ENCODE peak calls at places on chromosomes 12 and 14, in eight cellular contexts. M is sigmoid colon, S is A549, J is ovary, C is suprapubic skin, U is transverse colon, W is stomach, A is tibial nerve. T is an unnamed sample.
A peak's percentile ranks its signal among the peaks of the same experiment; 100 is the strongest.

GRCh38 chr14:49620182-49621113 is at the start of the genes MGAT2 and RPL36AL:
- DNase-seq in M (peak; percentile 99), S (peak; percentile 98), J (peak; percentile 99), C (peak; percentile 98), U (peak; percentile 99), W (peak; percentile 98), A (peak; percentile 93), T (peak; percentile 97)

GRCh38 chr12:124680863-124681778 is 113.7 kb upstream of the NCOR2 start:
- DNase-seq in M (no peak), S (peak; percentile 98), J (peak; percentile 30), C (no peak), U (no peak), W (no peak), A (peak; percentile 82), T (peak; percentile 85)

GRCh38 chr14:89773644-89774316 is 180.8 kb downstream of the EFCAB11 start:
- DNase-seq in M (no peak), S (peak; percentile 51), J (no peak), C (no peak), U (peak; percentile 53), W (peak; percentile 80), A (no peak), T (peak; percentile 83)

GRCh38 chr12:54042970-54043744 is 10.3 kb downstream of the HOXC5 start:
- DNase-seq in M (no peak), S (no peak), J (no peak), C (peak; percentile 43), U (no peak), W (no peak), A (no peak), T (no peak)

GRCh38 chr12:49673446-49674317 is 33.5 kb downstream of the FMNL3 start:
- DNase-seq in M (peak; percentile 98), S (no peak), J (peak; percentile 93), C (peak; percentile 93), U (peak; percentile 86), W (peak; percentile 92), A (peak; percentile 85), T (peak; percentile 92)

GRCh38 chr14:32405856-32406255 is 76.8 kb downstream of the AKAP6 start:
- DNase-seq in M (no peak), S (no peak), J (no peak), C (no peak), U (no peak), W (no peak), A (no peak), T (no peak)

GRCh38 chr14:64232095-64232830 is 61.9 kb downstream of the ESR2 start:
- DNase-seq in M (no peak), S (no peak), J (no peak), C (no peak), U (no peak), W (no peak), A (no peak), T (no peak)

GRCh38 chr12:45629292-45629691 is 100.2 kb upstream of the ARID2 start:
- DNase-seq in M (no peak), S (no peak), J (no peak), C (no peak), U (no peak), W (no peak), A (no peak), T (no peak)

GRCh38 chr12:104672501-104673265 is 215.9 kb downstream of the CHST11 start:
- DNase-seq in M (peak; percentile 89), S (peak; percentile 19), J (no peak), C (no peak), U (no peak), W (no peak), A (no peak), T (no peak)

GRCh38 chr12:6724409-6724797 is 557 bp downstream of the COPS7A start:
- DNase-seq in M (peak; percentile 72), S (no peak), J (peak; percentile 38), C (no peak), U (peak; percentile 33), W (peak; percentile 27), A (no peak), T (peak; percentile 32)

GRCh38 chr14:24430682-24431568 is 1.2 kb downstream of the KHNYN start:
- DNase-seq in M (no peak), S (no peak), J (peak; percentile 65), C (no peak), U (no peak), W (peak; percentile 27), A (no peak), T (no peak)

GRCh38 chr12:130656411-130656810 is 59.7 kb downstream of the RIMBP2 start:
- DNase-seq in M (no peak), S (no peak), J (no peak), C (no peak), U (no peak), W (no peak), A (no peak), T (no peak)

GRCh38 chr14:100874051-100874410 is 29.5 kb downstream of the RTL1 start:
- DNase-seq in M (no peak), S (no peak), J (no peak), C (no peak), U (no peak), W (no peak), A (no peak), T (no peak)

GRCh38 chr12:52434096-52434733 is at the start of gene KRT75:
- DNase-seq in M (no peak), S (no peak), J (no peak), C (peak; percentile 71), U (no peak), W (no peak), A (no peak), T (peak; percentile 63)

GRCh38 chr12:2856901-2857495 is at the start of gene TEX52:
- DNase-seq in M (no peak), S (no peak), J (no peak), C (no peak), U (no peak), W (no peak), A (no peak), T (no peak)

GRCh38 chr12:4145990-4146859 is 127.3 kb upstream of the CCND2 start:
- DNase-seq in M (no peak), S (no peak), J (no peak), C (no peak), U (no peak), W (no peak), A (no peak), T (no peak)

GRCh38 chr14:60775296-60775695 is 40.7 kb downstream of the MNAT1 start:
- DNase-seq in M (no peak), S (no peak), J (no peak), C (no peak), U (no peak), W (no peak), A (no peak), T (no peak)

GRCh38 chr12:120914794-120915193 is 10.6 kb upstream of the SPPL3 start:
- DNase-seq in M (no peak), S (no peak), J (no peak), C (peak; percentile 76), U (no peak), W (no peak), A (no peak), T (no peak)
- TF ChIP-seq EP300 in M (no peak), S (no peak), J (no peak), C (no peak), U (no peak), W (no peak), A (no peak), T (no peak)

GRCh38 chr12:64538146-64538545 is 72.1 kb upstream of the RASSF3 start:
- DNase-seq in M (no peak), S (no peak), J (no peak), C (no peak), U (no peak), W (no peak), A (no peak), T (no peak)

GRCh38 chr12:64530566-64530965 is 78.6 kb downstream of the TBK1 start:
- DNase-seq in M (no peak), S (no peak), J (no peak), C (no peak), U (no peak), W (no peak), A (no peak), T (no peak)

GRCh38 chr12:64531665-64532334 is 78.5 kb upstream of the RASSF3 start:
- DNase-seq in M (no peak), S (no peak), J (no peak), C (no peak), U (no peak), W (no peak), A (no peak), T (no peak)

GRCh38 chr12:64532734-64533351 is 77.5 kb upstream of the RASSF3 start:
- DNase-seq in M (no peak), S (no peak), J (no peak), C (no peak), U (no peak), W (no peak), A (no peak), T (no peak)

GRCh38 chr12:64534672-64535199 is 75.6 kb upstream of the RASSF3 start:
- DNase-seq in M (no peak), S (no peak), J (no peak), C (no peak), U (no peak), W (no peak), A (no peak), T (no peak)
- TF ChIP-seq CTCF in M (no peak), S (no peak), J (no peak), C (no peak), U (no peak), W (no peak), A (no peak), T (no peak)

GRCh38 chr12:132388379-132389015 is 59.1 kb upstream of the GALNT9 start:
- DNase-seq in M (peak; percentile 44), S (no peak), J (no peak), C (peak; percentile 68), U (no peak), W (no peak), A (no peak), T (peak; percentile 42)

GRCh38 chr12:132385923-132386751 is 56.7 kb upstream of the GALNT9 start:
- DNase-seq in M (peak; percentile 47), S (no peak), J (no peak), C (no peak), U (no peak), W (no peak), A (no peak), T (peak; percentile 57)

GRCh38 chr12:132385375-132385774 is 56.0 kb upstream of the GALNT9 start:
- DNase-seq in M (no peak), S (no peak), J (no peak), C (no peak), U (no peak), W (no peak), A (no peak), T (no peak)

GRCh38 chr12:132389066-132389465 is 59.7 kb upstream of the GALNT9 start:
- DNase-seq in M (peak; percentile 25), S (no peak), J (no peak), C (no peak), U (no peak), W (no peak), A (no peak), T (no peak)

GRCh38 chr12:132386926-132387497 is 57.6 kb upstream of the GALNT9 start:
- DNase-seq in M (peak; percentile 50), S (no peak), J (no peak), C (no peak), U (no peak), W (no peak), A (no peak), T (no peak)
- TF ChIP-seq EP300 in M (no peak), S (no peak), J (no peak), C (no peak), U (no peak), W (no peak), A (no peak), T (no peak)

DNA sequence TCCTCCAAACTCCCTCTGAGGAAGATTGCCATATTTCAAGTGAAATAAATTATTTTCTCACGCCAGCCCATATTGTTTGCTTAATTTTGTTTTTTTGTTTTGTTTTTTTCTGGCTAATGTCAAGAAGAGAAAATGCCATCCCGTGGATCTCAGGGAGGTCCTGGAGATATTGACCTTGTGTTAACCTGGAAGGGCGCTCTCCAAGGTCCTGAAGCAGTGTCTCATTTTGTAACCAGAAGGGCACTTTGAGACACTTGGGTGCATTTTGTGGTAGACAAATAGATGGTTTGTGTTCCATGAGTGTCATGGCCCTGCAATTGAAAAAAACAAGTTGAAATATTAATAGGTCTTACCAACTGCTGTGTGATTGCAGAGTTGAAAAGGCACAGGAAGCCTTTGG is 268.9 kb downstream of the SUDS3 start:
- DNase-seq in M (no peak), S (no peak), J (no peak), C (no peak), U (no peak), W (no peak), A (no peak), T (no peak)
- TF ChIP-seq CTCF in M (no peak), S (no peak), J (no peak), C (no peak), U (no peak), W (no peak), A (no peak), T (no peak)

T was measured in upper lobe of left lung.